ENCODE peak calls at places on chromosomes 2 and 18, in nine cellular contexts. D is stimulated activated naive CD8-positive, alpha-beta T cell treated with anti-CD3 and anti-CD28 coated beads, Interleukin-15, amount 100 ng/mL, for 72 hours; X is activated naive CD8-positive, alpha-beta T cell treated with anti-CD3 and anti-CD28 coated beads, Interleukin-2, amount 50 U/mL, for 24 hours; E is sciatic nerve; U is left cardiac atrium; K is activated CD4-positive, alpha-beta T cell treated with anti-CD3 and anti-CD28 coated beads for 36 hours; W is stimulated activated effector memory CD8-positive, alpha-beta T cell treated with anti-CD3 and anti-CD28 coated beads, Interleukin-12 subunit alpha, Interleukin-12 subunit beta, amount 100 ng/mL, for 72 hours; Z is activated naive CD4-positive, alpha-beta T cell treated with anti-CD3 and anti-CD28 coated beads, Interleukin-2, amount 50 U/mL, for 72 hours; V is left lung. Y is an unnamed sample.

GRCh38 chr18:12574494-12575185 is 83.3 kb downstream of the SPIRE1 start:
- ATAC-seq in D (no peak), X (no peak), E (no peak), U (peak), K (no peak), W (no peak), Z (no peak), V (peak), Y (no peak)

GRCh38 chr2:8542381-8543064 is 139.3 kb upstream of the ID2 start:
- ATAC-seq in D (no peak), X (no peak), E (no peak), U (no peak), K (no peak), W (no peak), Z (no peak), V (no peak), Y (no peak)

GRCh38 chr2:24477229-24477628 is 13.8 kb upstream of the NCOA1 start:
- ATAC-seq in D (no peak), X (no peak), E (no peak), U (no peak), K (no peak), W (no peak), Z (no peak), V (no peak), Y (no peak)

GRCh38 chr2:46252891-46253659 is 44.1 kb upstream of the EPAS1 start:
- ATAC-seq in D (no peak), X (no peak), E (no peak), U (peak), K (no peak), W (no peak), Z (no peak), V (no peak), Y (no peak)

GRCh38 chr18:13220326-13220991 is 1.9 kb downstream of the LDLRAD4 start:
- ATAC-seq in D (no peak), X (no peak), E (no peak), U (peak), K (no peak), W (no peak), Z (no peak), V (no peak), Y (no peak)

GRCh38 chr18:62242955-62243354 is 55.9 kb downstream of the RELCH start:
- ATAC-seq in D (no peak), X (no peak), E (no peak), U (no peak), K (no peak), W (no peak), Z (no peak), V (no peak), Y (no peak)

GRCh38 chr18:59455728-59456276 is 96.7 kb upstream of the LMAN1 start:
- ATAC-seq in D (no peak), X (no peak), E (no peak), U (peak), K (no peak), W (peak), Z (no peak), V (no peak), Y (no peak)

GRCh38 chr18:36546028-36546427 is 248.5 kb downstream of the FHOD3 start:
- ATAC-seq in D (no peak), X (no peak), E (no peak), U (peak), K (no peak), W (no peak), Z (no peak), V (no peak), Y (no peak)

GRCh38 chr2:603427-603826 is 73.8 kb downstream of the TMEM18 start:
- ATAC-seq in D (no peak), X (no peak), E (no peak), U (no peak), K (no peak), W (no peak), Z (no peak), V (no peak), Y (peak)

GRCh38 chr2:199279146-199279545 is 178.6 kb downstream of the SATB2 start:
- ATAC-seq in D (no peak), X (no peak), E (no peak), U (no peak), K (no peak), W (no peak), Z (no peak), V (no peak), Y (no peak)

GRCh38 chr18:31302991-31303390 is 15.0 kb upstream of the DSG1 start:
- ATAC-seq in D (no peak), X (no peak), E (no peak), U (peak), K (no peak), W (no peak), Z (no peak), V (no peak), Y (no peak)

GRCh38 chr2:100862081-100862480 is 42.1 kb downstream of the NPAS2 start:
- ATAC-seq in D (no peak), X (no peak), E (peak), U (no peak), K (no peak), W (no peak), Z (no peak), V (no peak), Y (no peak)

GRCh38 chr18:55252053-55252675 is 292.9 kb upstream of the CCDC68 start:
- ATAC-seq in D (no peak), X (no peak), E (peak), U (peak), K (no peak), W (no peak), Z (no peak), V (no peak), Y (no peak)

GRCh38 chr2:58871469-58872142 is 630.5 kb upstream of the FANCL start:
- ATAC-seq in D (no peak), X (no peak), E (no peak), U (no peak), K (no peak), W (no peak), Z (no peak), V (no peak), Y (no peak)

GRCh38 chr18:5900249-5900648 is 4.9 kb upstream of the TMEM200C start:
- ATAC-seq in D (no peak), X (no peak), E (no peak), U (no peak), K (no peak), W (no peak), Z (no peak), V (peak), Y (no peak)

GRCh38 chr18:615773-616172 is 19.0 kb downstream of the CLUL1 start:
- ATAC-seq in D (no peak), X (no peak), E (peak), U (peak), K (no peak), W (no peak), Z (no peak), V (peak), Y (no peak)

GRCh38 chr2:29189052-29189451 is 73.8 kb downstream of the CLIP4 start:
- ATAC-seq in D (no peak), X (no peak), E (no peak), U (no peak), K (peak), W (no peak), Z (peak), V (no peak), Y (no peak)

GRCh38 chr2:237309011-237309410 is 105.0 kb downstream of the COL6A3 start:
- ATAC-seq in D (no peak), X (no peak), E (no peak), U (no peak), K (no peak), W (no peak), Z (no peak), V (no peak), Y (no peak)